ENCODE peak calls at places on chromosomes 2 and 18, in ten cellular contexts. M, A, K, Q, D, S, O, C, J and I are unnamed samples.

GRCh38 chr2:37851428-37851827 is 73.7 kb upstream of the RMDN2 start:
- DNase-seq in S (no peak), D (no peak), O (no peak), A (no peak), M (no peak), Q (no peak), J (no peak), K (no peak), C (no peak), I (no peak)

GRCh38 chr2:144015655-144016245 is 504.2 kb downstream of the ZEB2 start:
- DNase-seq in D (no peak), K (peak), S (peak), A (no peak), M (no peak), O (peak), J (peak), C (no peak), Q (no peak), I (no peak)

GRCh38 chr2:14866953-14867352 is 234.4 kb downstream of the LRATD1 start:
- DNase-seq in S (no peak), A (no peak), D (no peak), M (no peak), Q (no peak), C (no peak), O (no peak), K (no peak), J (no peak), I (no peak)

GRCh38 chr2:235183789-235184188 is 232.0 kb downstream of the SH3BP4 start:
- DNase-seq in M (no peak), O (peak), S (no peak), A (no peak), K (no peak), D (no peak), Q (no peak), C (no peak), J (no peak), I (no peak)

GRCh38 chr18:48020337-48021250 is 90.1 kb upstream of the SMAD2 start:
- DNase-seq in K (no peak), S (no peak), C (no peak), Q (no peak), M (no peak), J (no peak), O (no peak), D (no peak), A (no peak), I (no peak)

GRCh38 chr18:43161528-43161927 is 46.0 kb upstream of the RIT2 start:
- DNase-seq in J (no peak), K (peak), O (peak), S (no peak), A (no peak), D (no peak), C (no peak), Q (no peak), M (no peak), I (no peak)

GRCh38 chr2:151727593-151728552 is 6.4 kb downstream of the NEB start:
- DNase-seq in A (no peak), Q (no peak), J (no peak), S (no peak), M (no peak), K (no peak), C (no peak), D (no peak), O (no peak), I (no peak)

GRCh38 chr2:190184460-190184859 is 121.9 kb upstream of the MSTN start:
- DNase-seq in O (no peak), S (no peak), K (no peak), Q (no peak), C (no peak), M (no peak), D (no peak), J (no peak), A (no peak), I (no peak)

GRCh38 chr2:151669585-151670081 is 64.6 kb downstream of the NEB start:
- DNase-seq in Q (no peak), K (no peak), D (no peak), A (no peak), J (no peak), M (no peak), C (no peak), S (no peak), O (no peak), I (no peak)

GRCh38 chr2:8144785-8145184 is 537.1 kb upstream of the ID2 start:
- DNase-seq in S (no peak), M (no peak), O (peak), J (peak), C (no peak), Q (no peak), D (no peak), K (peak), A (no peak), I (no peak)

GRCh38 chr2:229445013-229445412 is 173.9 kb upstream of the PID1 start:
- DNase-seq in Q (peak), J (peak), S (peak), C (no peak), D (peak), O (peak), M (no peak), K (peak), A (peak), I (peak)

GRCh38 chr2:137942037-137942784 is 22.1 kb upstream of the HNMT start:
- DNase-seq in S (no peak), D (no peak), C (no peak), K (no peak), Q (no peak), J (no peak), A (no peak), M (no peak), O (no peak), I (no peak)

GRCh38 chr2:43146083-43146482 is 80.3 kb downstream of the ZFP36L2 start:
- DNase-seq in S (no peak), Q (no peak), O (no peak), K (no peak), D (no peak), A (no peak), C (no peak), M (no peak), J (no peak), I (no peak)

GRCh38 chr2:1802046-1802445 is 57.7 kb upstream of the PXDN start:
- DNase-seq in C (no peak), A (no peak), M (no peak), O (no peak), K (no peak), S (no peak), J (no peak), D (no peak), Q (no peak), I (no peak)

GRCh38 chr18:44954256-44954655 is 273.6 kb downstream of the SETBP1 start:
- DNase-seq in O (no peak), Q (no peak), C (no peak), S (no peak), D (no peak), A (no peak), M (no peak), J (no peak), K (no peak), I (no peak)

GRCh38 chr2:215418064-215418963 is 17.6 kb downstream of the FN1 start:
- DNase-seq in O (no peak), S (no peak), Q (no peak), D (no peak), J (no peak), A (no peak), K (no peak), C (no peak), M (no peak), I (no peak)

GRCh38 chr18:10419420-10420103 is 34.9 kb upstream of the APCDD1 start:
- DNase-seq in O (peak), K (peak), S (no peak), J (peak), A (no peak), C (no peak), Q (no peak), M (no peak), D (no peak), I (no peak)

GRCh38 chr2:211737282-211737681 is 801.3 kb downstream of the ERBB4 start:
- DNase-seq in J (no peak), D (no peak), M (no peak), S (peak), K (peak), C (no peak), O (no peak), A (no peak), Q (no peak), I (no peak)

GRCh38 chr2:158753561-158754302 is 41.4 kb upstream of the DAPL1 start:
- DNase-seq in K (peak), C (peak), S (peak), O (peak), D (no peak), M (peak), A (peak), Q (peak), J (peak), I (no peak)

GRCh38 chr2:134722728-134723127 is 3.9 kb upstream of the TMEM163 start:
- DNase-seq in J (no peak), C (no peak), O (no peak), Q (no peak), S (no peak), K (no peak), M (peak), D (no peak), A (no peak), I (no peak)

GRCh38 chr2:18719978-18720775 is 130.8 kb upstream of the NT5C1B start:
- DNase-seq in A (no peak), M (no peak), O (peak), D (no peak), S (no peak), J (peak), C (no peak), K (peak), Q (no peak), I (no peak)

GRCh38 chr2:234457421-234457820 is 39.5 kb downstream of the ARL4C start:
- DNase-seq in Q (no peak), C (no peak), O (peak), K (peak), S (no peak), M (no peak), A (no peak), J (peak), D (no peak), I (no peak)

GRCh38 chr2:199344012-199344411 is 113.7 kb downstream of the SATB2 start:
- DNase-seq in O (no peak), K (no peak), C (no peak), Q (no peak), M (no peak), J (no peak), D (no peak), S (no peak), A (no peak), I (no peak)

GRCh38 chr2:71989671-71990070 is 158.0 kb downstream of the CYP26B1 start:
- DNase-seq in S (no peak), Q (no peak), A (no peak), M (no peak), D (no peak), J (no peak), O (no peak), C (no peak), K (no peak), I (no peak)

GRCh38 chr2:230878599-230878965 is 13.8 kb downstream of the ITM2C start:
- DNase-seq in O (no peak), S (no peak), M (no peak), C (no peak), K (no peak), Q (no peak), A (no peak), D (no peak), J (no peak), I (no peak)

GRCh38 chr2:170404846-170405245 is 226.9 kb downstream of the MYO3B start:
- DNase-seq in K (no peak), O (no peak), M (no peak), A (no peak), Q (no peak), C (no peak), D (no peak), S (no peak), J (no peak), I (no peak)

GRCh38 chr2:230739961-230740360 is 27.3 kb downstream of the CAB39 start:
- DNase-seq in O (no peak), A (no peak), K (peak), M (no peak), J (no peak), C (no peak), Q (no peak), D (no peak), S (no peak), I (no peak)

GRCh38 chr2:234673961-234674759 is 177.3 kb upstream of the ARL4C start:
- DNase-seq in S (no peak), J (peak), C (no peak), M (no peak), Q (no peak), D (no peak), A (no peak), O (no peak), K (peak), I (no peak)

GRCh38 chr2:168614291-168615018 is 158.4 kb downstream of the CERS6 start:
- DNase-seq in S (peak), J (no peak), K (no peak), O (no peak), A (no peak), M (no peak), D (no peak), Q (no peak), C (no peak), I (no peak)
- TF ChIP-seq CTCF in S (peak), J (peak), K (peak), O (no peak), A (no peak), M (peak), D (no peak), Q (no peak), C (no peak), I (no peak)

DNA sequence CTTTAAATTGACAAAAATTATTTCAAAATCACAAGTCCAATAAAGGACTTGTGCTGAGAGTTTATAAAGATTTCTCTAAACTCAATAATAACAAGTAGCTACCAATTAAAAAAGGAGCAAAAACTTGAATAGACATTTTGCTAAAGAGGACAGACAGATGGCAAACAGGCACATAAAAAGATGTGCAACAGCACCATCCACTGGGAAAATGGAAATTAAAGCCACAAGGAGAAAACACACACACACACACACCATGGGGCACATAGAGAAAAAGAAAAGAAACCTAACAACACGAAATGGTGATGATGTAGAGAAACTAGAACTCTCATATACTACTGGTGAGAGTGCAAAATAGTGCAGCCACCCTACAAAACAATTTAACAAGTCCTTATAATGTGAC is 12.6 kb upstream of the SLC9A4 start:
- DNase-seq in C (no peak), S (no peak), A (no peak), Q (no peak), D (no peak), K (peak), J (no peak), M (no peak), O (no peak), I (no peak)
- TF ChIP-seq CTCF in C (no peak), S (no peak), A (no peak), Q (no peak), D (no peak), K (no peak), J (no peak), M (no peak), O (no peak), I (no peak)

GRCh38 chr18:13437034-13437433 is 218.5 kb downstream of the LDLRAD4 start:
- DNase-seq in K (no peak), O (no peak), A (no peak), C (no peak), J (no peak), Q (no peak), D (no peak), S (no peak), M (no peak), I (no peak)
- TF ChIP-seq CTCF in K (no peak), O (no peak), A (no peak), C (no peak), J (no peak), Q (no peak), D (no peak), S (no peak), M (no peak), I (no peak)

DNA sequence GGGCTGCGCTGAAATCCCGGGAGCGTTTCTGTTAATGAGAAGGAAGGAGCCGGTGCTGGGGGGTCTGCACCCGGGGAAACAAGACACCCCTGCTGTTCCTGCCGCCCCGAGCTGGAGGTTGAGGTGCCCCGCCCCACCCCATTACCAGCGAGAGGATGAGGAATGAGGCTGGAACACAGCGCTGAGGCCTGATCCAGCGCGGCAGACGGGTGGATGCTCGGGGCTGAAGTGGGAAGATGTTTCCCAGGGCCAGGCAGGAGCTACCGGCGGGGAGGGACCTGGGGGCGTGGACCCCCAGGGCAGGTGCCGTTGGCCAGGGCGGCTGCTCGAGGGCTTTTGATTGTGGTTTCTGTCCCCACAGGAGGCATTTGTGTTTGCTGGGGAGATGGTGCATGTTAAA is 134.3 kb upstream of the CTDP1 start:
- DNase-seq in D (peak), J (no peak), O (no peak), M (no peak), Q (no peak), S (no peak), A (peak), C (no peak), K (no peak), I (peak)
- TF ChIP-seq CTCF in D (no peak), J (no peak), O (no peak), M (no peak), Q (no peak), S (no peak), A (no peak), C (no peak), K (no peak), I (no peak)

DNA sequence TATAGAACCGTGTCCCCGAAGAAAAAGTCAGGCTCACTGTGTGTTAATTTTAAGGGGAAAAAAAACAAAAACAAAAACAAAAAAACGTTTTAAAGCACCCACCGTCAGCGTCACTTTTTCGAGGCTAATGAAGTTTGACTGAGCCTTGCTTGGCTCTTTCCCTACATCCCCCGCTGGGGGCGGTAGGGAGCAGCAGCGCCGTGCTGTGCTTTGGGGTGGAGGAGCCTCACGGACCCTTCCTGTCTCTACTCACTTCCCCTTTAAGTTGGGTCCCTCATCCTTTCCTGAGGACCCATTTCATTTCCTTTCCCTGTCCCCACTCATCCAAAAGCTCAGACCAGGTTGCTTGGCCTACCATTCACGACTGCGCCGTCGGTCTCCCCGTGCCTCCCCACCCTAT is 82.8 kb upstream of the RPL31 start:
- DNase-seq in J (no peak), M (no peak), Q (no peak), A (no peak), K (no peak), D (no peak), O (no peak), C (no peak), S (no peak), I (no peak)
- TF ChIP-seq CTCF in J (peak), M (peak), Q (peak), A (no peak), K (peak), D (no peak), O (peak), C (peak), S (peak), I (peak)

DNA sequence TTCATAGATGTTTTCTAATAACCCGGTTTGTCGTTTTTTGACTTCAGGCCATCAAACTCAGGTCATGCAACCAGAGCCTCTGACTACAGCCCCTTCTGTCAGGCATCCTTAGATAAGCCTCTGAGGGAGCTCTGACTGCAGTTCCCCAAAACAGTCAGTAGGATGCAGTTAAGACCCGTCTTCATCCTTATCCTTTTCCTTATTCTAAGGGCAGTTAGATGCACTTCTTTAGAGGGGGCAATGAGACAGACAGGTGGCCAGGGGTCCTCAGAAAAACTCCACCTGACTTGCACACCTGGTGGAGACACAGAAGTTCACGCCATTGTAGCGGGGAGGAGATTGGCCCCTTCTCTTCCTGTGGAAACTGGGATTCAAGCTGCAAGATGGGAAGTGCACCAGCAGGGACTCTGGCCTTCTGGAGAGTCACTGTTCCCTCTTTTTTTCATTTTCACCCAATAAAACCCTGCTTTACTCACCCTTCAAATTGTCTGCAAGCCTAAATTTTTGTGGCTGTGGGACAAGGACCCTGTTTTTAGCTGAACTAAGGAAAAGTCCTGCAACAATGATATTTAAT is 104.8 kb upstream of the TFPI start:
- DNase-seq in S (no peak), K (peak), M (peak), C (no peak), A (no peak), D (no peak), O (peak), J (peak), Q (no peak), I (no peak)
- TF ChIP-seq CTCF in S (peak), K (peak), M (peak), C (no peak), A (no peak), D (no peak), O (peak), J (peak), Q (no peak), I (no peak)

GRCh38 chr18:23470620-23471387 is 17.7 kb downstream of the RIOK3 start:
- DNase-seq in J (no peak), C (no peak), S (no peak), K (no peak), A (no peak), Q (no peak), M (no peak), D (no peak), O (no peak), I (no peak)
- TF ChIP-seq CTCF in J (no peak), C (no peak), S (no peak), K (no peak), A (no peak), Q (no peak), M (no peak), D (no peak), O (no peak), I (no peak)

DNA sequence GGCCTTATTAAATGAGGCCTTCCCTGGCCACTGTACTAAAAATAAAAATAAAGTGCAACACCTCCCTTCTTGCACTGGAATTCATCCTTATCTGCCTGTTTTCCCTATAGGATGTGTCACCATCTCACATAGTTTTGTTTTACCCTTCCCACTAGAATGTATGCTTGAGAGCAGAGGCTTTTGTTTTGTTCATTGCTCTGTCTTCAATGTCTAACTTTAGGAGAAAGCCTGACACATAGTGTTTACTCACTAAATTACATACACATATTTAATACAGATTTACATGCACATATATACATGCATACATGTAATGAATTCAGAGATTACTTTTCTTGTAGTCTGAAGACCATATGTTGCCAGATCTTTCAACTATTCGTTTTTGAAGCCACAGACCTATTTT is 23.0 kb downstream of the CD302 start:
- DNase-seq in S (no peak), O (peak), J (no peak), C (no peak), Q (no peak), M (no peak), K (no peak), D (no peak), A (no peak), I (no peak)
- TF ChIP-seq CTCF in S (no peak), O (no peak), J (peak), C (no peak), Q (no peak), M (no peak), K (no peak), D (no peak), A (no peak), I (no peak)